ENCODE peak calls at places on chromosome 3, in nine cellular contexts. E is iPS-NIHi11; O is prostate gland; L is LoVo; S is mesenteric fat pad; V is stimulated activated CD8-positive, alpha-beta memory T cell treated with anti-CD3 and anti-CD28 coated beads, Interleukin-2, amount 100 ng/mL, for 48 hours; H is A549; A is endothelial cell of umbilical vein; W is stimulated activated CD4-positive, alpha-beta T cell treated with anti-CD3 and anti-CD28 coated beads, TNF-alpha, amount 100 ng/mL, for 1 hour. N is an unnamed sample.

GRCh38 chr3:16738451-16738850 is 133.2 kb upstream of the DAZL start:
- DNase-seq in E (no peak), O (no peak), L (no peak), S (no peak), V (no peak), H (no peak), A (no peak), W (no peak), N (no peak)

GRCh38 chr3:48070030-48070429 is 53.8 kb upstream of the MAP4 start:
- DNase-seq in E (no peak), O (no peak), L (no peak), S (no peak), V (no peak), H (no peak), A (no peak), W (no peak), N (no peak)

GRCh38 chr3:43094381-43094780 is 11.5 kb downstream of the POMGNT2 start:
- DNase-seq in E (no peak), O (no peak), L (no peak), S (no peak), V (no peak), H (no peak), A (no peak), W (no peak), N (no peak)

GRCh38 chr3:43810797-43811196 is 120.1 kb downstream of the ABHD5 start:
- DNase-seq in E (no peak), O (no peak), L (no peak), S (no peak), V (no peak), H (no peak), A (no peak), W (no peak), N (no peak)

GRCh38 chr3:106792716-106793115 is 584.5 kb upstream of the CCDC54 start:
- DNase-seq in E (no peak), O (no peak), L (no peak), S (no peak), V (no peak), H (no peak), A (no peak), W (no peak), N (no peak)

GRCh38 chr3:17443142-17443541 is 299.3 kb downstream of the TBC1D5 start:
- DNase-seq in E (no peak), O (no peak), L (no peak), S (no peak), V (no peak), H (no peak), A (no peak), W (no peak), N (no peak)

GRCh38 chr3:195119461-195120198 is 151.3 kb downstream of the XXYLT1 start:
- DNase-seq in E (peak), O (no peak), L (no peak), S (no peak), V (no peak), H (peak), A (peak), W (no peak), N (no peak)

GRCh38 chr3:56939759-56940323 is 120.6 kb upstream of the SPATA12 start:
- DNase-seq in E (peak), O (no peak), L (no peak), S (no peak), V (no peak), H (no peak), A (no peak), W (no peak), N (no peak)

GRCh38 chr3:69763458-69763857 is 24.2 kb downstream of the MITF start:
- DNase-seq in E (peak), O (no peak), L (no peak), S (no peak), V (no peak), H (no peak), A (no peak), W (no peak), N (no peak)

GRCh38 chr3:172467170-172467824 is 19.0 kb upstream of the GHSR start:
- DNase-seq in E (no peak), O (no peak), L (peak), S (no peak), V (no peak), H (peak), A (peak), W (no peak), N (no peak)

GRCh38 chr3:164864454-164864853 is 213.8 kb downstream of the SI start:
- DNase-seq in E (no peak), O (no peak), L (no peak), S (no peak), V (no peak), H (no peak), A (no peak), W (no peak), N (no peak)

GRCh38 chr3:111594205-111594604 is 941 bp downstream of the ZBED2 start:
- DNase-seq in E (peak), O (no peak), L (peak), S (no peak), V (no peak), H (peak), A (no peak), W (no peak), N (no peak)

GRCh38 chr3:126424751-126425150 is 30.0 kb downstream of the CFAP100 start:
- DNase-seq in E (no peak), O (no peak), L (no peak), S (no peak), V (no peak), H (no peak), A (no peak), W (no peak), N (no peak)

GRCh38 chr3:175057406-175057805 is 198.3 kb downstream of the NAALADL2 start:
- DNase-seq in E (no peak), O (no peak), L (no peak), S (no peak), V (no peak), H (no peak), A (no peak), W (no peak), N (no peak)

GRCh38 chr3:24004171-24004938 is 59.3 kb downstream of the NR1D2 start:
- DNase-seq in E (no peak), O (no peak), L (no peak), S (no peak), V (no peak), H (no peak), A (no peak), W (no peak), N (no peak)

GRCh38 chr3:66276705-66277274 is 56.0 kb downstream of the SLC25A26 start:
- DNase-seq in E (peak), O (peak), L (peak), S (no peak), V (no peak), H (peak), A (peak), W (no peak), N (no peak)

GRCh38 chr3:23128655-23129054 is 74.5 kb upstream of the UBE2E2 start:
- DNase-seq in E (no peak), O (no peak), L (no peak), S (no peak), V (no peak), H (no peak), A (no peak), W (no peak), N (no peak)

GRCh38 chr3:41102053-41102556 is 97.2 kb upstream of the CTNNB1 start:
- DNase-seq in E (no peak), O (no peak), L (peak), S (no peak), V (no peak), H (peak), A (no peak), W (no peak), N (no peak)

GRCh38 chr3:61811652-61812051 is 250.3 kb downstream of the PTPRG start:
- DNase-seq in E (no peak), O (no peak), L (no peak), S (no peak), V (no peak), H (no peak), A (no peak), W (no peak), N (no peak)

GRCh38 chr3:31661993-31662392 is 129.3 kb downstream of the STT3B start:
- DNase-seq in E (no peak), O (no peak), L (no peak), S (no peak), V (no peak), H (no peak), A (no peak), W (no peak), N (no peak)

GRCh38 chr3:63471781-63472180 is 180.7 kb upstream of the SNTN start:
- DNase-seq in E (no peak), O (no peak), L (no peak), S (no peak), V (no peak), H (no peak), A (no peak), W (no peak), N (no peak)

GRCh38 chr3:56383092-56383491 is 85.2 kb downstream of the ERC2 start:
- DNase-seq in E (no peak), O (no peak), L (no peak), S (no peak), V (no peak), H (no peak), A (no peak), W (no peak), N (no peak)

GRCh38 chr3:144394052-144394451 is 422.4 kb downstream of the DIPK2A start:
- DNase-seq in E (no peak), O (no peak), L (no peak), S (no peak), V (no peak), H (no peak), A (no peak), W (no peak), N (no peak)

GRCh38 chr3:64563776-64564175 is 124.0 kb downstream of the ADAMTS9 start:
- DNase-seq in E (no peak), O (no peak), L (no peak), S (no peak), V (no peak), H (no peak), A (no peak), W (no peak), N (no peak)

GRCh38 chr3:182592747-182593146 is 200.6 kb upstream of the ATP11B start:
- DNase-seq in E (no peak), O (no peak), L (no peak), S (no peak), V (no peak), H (no peak), A (no peak), W (no peak), N (no peak)

GRCh38 chr3:37812497-37812896 is 49.2 kb upstream of the CTDSPL start:
- DNase-seq in E (no peak), O (no peak), L (no peak), S (no peak), V (no peak), H (no peak), A (no peak), W (no peak), N (no peak)

GRCh38 chr3:127035672-127036071 is 52.8 kb downstream of the PLXNA1 start:
- DNase-seq in E (no peak), O (no peak), L (peak), S (no peak), V (no peak), H (peak), A (no peak), W (no peak), N (no peak)

GRCh38 chr3:64509216-64509615 is 178.6 kb downstream of the ADAMTS9 start:
- DNase-seq in E (no peak), O (no peak), L (no peak), S (no peak), V (no peak), H (no peak), A (no peak), W (no peak), N (no peak)

GRCh38 chr3:123342631-123343080 is 106.2 kb downstream of the ADCY5 start:
- DNase-seq in E (no peak), O (no peak), L (no peak), S (no peak), V (no peak), H (no peak), A (no peak), W (no peak), N (no peak)

GRCh38 chr3:185103359-185104127 is 49.3 kb downstream of the C3orf70 start:
- DNase-seq in E (no peak), O (no peak), L (no peak), S (no peak), V (no peak), H (no peak), A (no peak), W (no peak), N (no peak)

GRCh38 chr3:15206662-15207576 is 873 bp downstream of the CAPN7 start:
- DNase-seq in E (peak), O (peak), L (peak), S (no peak), V (no peak), H (peak), A (peak), W (peak), N (no peak)

GRCh38 chr3:16482770-16483531 is 30.5 kb downstream of the RFTN1 start:
- DNase-seq in E (peak), O (no peak), L (peak), S (no peak), V (no peak), H (peak), A (no peak), W (no peak), N (no peak)

GRCh38 chr3:16828815-16829214 is 55.9 kb upstream of the PLCL2 start:
- DNase-seq in E (peak), O (no peak), L (peak), S (no peak), V (no peak), H (peak), A (peak), W (no peak), N (no peak)

GRCh38 chr3:76502076-76502475 is 537.8 kb upstream of the ROBO2 start:
- DNase-seq in E (no peak), O (no peak), L (no peak), S (no peak), V (no peak), H (no peak), A (no peak), W (no peak), N (no peak)

GRCh38 chr3:46662771-46663551 is 30.5 kb downstream of the ALS2CL start:
- DNase-seq in E (peak), O (no peak), L (no peak), S (peak), V (no peak), H (no peak), A (no peak), W (no peak), N (no peak)

GRCh38 chr3:15386352-15386751 is 41.0 kb downstream of the METTL6 start:
- DNase-seq in E (no peak), O (no peak), L (peak), S (no peak), V (no peak), H (no peak), A (no peak), W (no peak), N (no peak)

GRCh38 chr3:146577662-146578061 is 27.5 kb downstream of the PLSCR5 start:
- DNase-seq in E (no peak), O (peak), L (peak), S (no peak), V (no peak), H (peak), A (peak), W (no peak), N (no peak)